ENCODE peak calls at places on chromosomes 1 and 21, in seven cellular contexts. One of them, this sample, is unnamed.

GRCh38 chr21:42225571-42226155 is 6.7 kb downstream of the ABCG1 start:
- DNase-seq in sigmoid colon: peak; percentile 46
- DNase-seq in Panc1: no peak
- DNase-seq in transverse colon: no peak
- DNase-seq in stomach: no peak
- DNase-seq in esophagus muscularis mucosa: no peak
- DNase-seq in endothelial cell of umbilical vein: no peak
- DNase-seq in this sample: no peak

GRCh38 chr1:46394108-46394871 is at the start of gene FAAH:
- DNase-seq in sigmoid colon: peak; percentile 80
- DNase-seq in Panc1: no peak
- DNase-seq in transverse colon: peak; percentile 85
- DNase-seq in stomach: peak; percentile 80
- DNase-seq in esophagus muscularis mucosa: no peak
- DNase-seq in endothelial cell of umbilical vein: no peak
- DNase-seq in this sample: peak; percentile 85

GRCh38 chr1:241846375-241846774 is 1.6 kb upstream of the EXO1 start:
- DNase-seq in sigmoid colon: no peak
- DNase-seq in Panc1: no peak
- DNase-seq in transverse colon: no peak
- DNase-seq in stomach: no peak
- DNase-seq in esophagus muscularis mucosa: no peak
- DNase-seq in endothelial cell of umbilical vein: no peak
- DNase-seq in this sample: no peak

GRCh38 chr1:22163578-22163977 is 20.7 kb upstream of the WNT4 start:
- DNase-seq in sigmoid colon: no peak
- DNase-seq in Panc1: no peak
- DNase-seq in transverse colon: peak; percentile 30
- DNase-seq in stomach: peak; percentile 35
- DNase-seq in esophagus muscularis mucosa: no peak
- DNase-seq in endothelial cell of umbilical vein: no peak
- DNase-seq in this sample: no peak

GRCh38 chr1:82013702-82014101 is 213.0 kb downstream of the ADGRL2 start:
- DNase-seq in sigmoid colon: no peak
- DNase-seq in Panc1: no peak
- DNase-seq in transverse colon: no peak
- DNase-seq in stomach: no peak
- DNase-seq in esophagus muscularis mucosa: no peak
- DNase-seq in endothelial cell of umbilical vein: no peak
- DNase-seq in this sample: no peak

GRCh38 chr1:30660241-30660640 is 63.1 kb downstream of the MATN1 start:
- DNase-seq in sigmoid colon: peak; percentile 18
- DNase-seq in Panc1: no peak
- DNase-seq in transverse colon: no peak
- DNase-seq in stomach: no peak
- DNase-seq in esophagus muscularis mucosa: no peak
- DNase-seq in endothelial cell of umbilical vein: no peak
- DNase-seq in this sample: no peak

GRCh38 chr1:109559995-109560394 is 11.6 kb downstream of the GNAI3 start:
- DNase-seq in sigmoid colon: no peak
- DNase-seq in Panc1: no peak
- DNase-seq in transverse colon: no peak
- DNase-seq in stomach: no peak
- DNase-seq in esophagus muscularis mucosa: no peak
- DNase-seq in endothelial cell of umbilical vein: no peak
- DNase-seq in this sample: no peak

GRCh38 chr1:114428083-114428754 is 82.8 kb downstream of the TRIM33 start:
- DNase-seq in sigmoid colon: no peak
- DNase-seq in Panc1: no peak
- DNase-seq in transverse colon: no peak
- DNase-seq in stomach: no peak
- DNase-seq in esophagus muscularis mucosa: no peak
- DNase-seq in endothelial cell of umbilical vein: peak; percentile 43
- DNase-seq in this sample: no peak

GRCh38 chr1:233959089-233959488 is 54.6 kb downstream of the SLC35F3 start:
- DNase-seq in sigmoid colon: no peak
- DNase-seq in Panc1: no peak
- DNase-seq in transverse colon: no peak
- DNase-seq in stomach: no peak
- DNase-seq in esophagus muscularis mucosa: no peak
- DNase-seq in endothelial cell of umbilical vein: no peak
- DNase-seq in this sample: no peak

GRCh38 chr1:167542109-167543032 is 11.2 kb downstream of the CREG1 start:
- DNase-seq in sigmoid colon: no peak
- DNase-seq in Panc1: no peak
- DNase-seq in transverse colon: no peak
- DNase-seq in stomach: no peak
- DNase-seq in esophagus muscularis mucosa: no peak
- DNase-seq in endothelial cell of umbilical vein: no peak
- DNase-seq in this sample: no peak

GRCh38 chr1:27382950-27383627 is at the start of gene CD164L2:
- DNase-seq in sigmoid colon: no peak
- DNase-seq in Panc1: no peak
- DNase-seq in transverse colon: peak; percentile 85
- DNase-seq in stomach: peak; percentile 85
- DNase-seq in esophagus muscularis mucosa: no peak
- DNase-seq in endothelial cell of umbilical vein: no peak
- DNase-seq in this sample: peak; percentile 91

GRCh38 chr1:153561401-153561985 is 4.2 kb downstream of the S100A2 start:
- DNase-seq in sigmoid colon: peak; percentile 52
- DNase-seq in Panc1: no peak
- DNase-seq in transverse colon: no peak
- DNase-seq in stomach: no peak
- DNase-seq in esophagus muscularis mucosa: no peak
- DNase-seq in endothelial cell of umbilical vein: no peak
- DNase-seq in this sample: no peak

GRCh38 chr1:220487297-220487820 is 40.6 kb upstream of the MARK1 start:
- DNase-seq in sigmoid colon: no peak
- DNase-seq in Panc1: no peak
- DNase-seq in transverse colon: peak; percentile 70
- DNase-seq in stomach: no peak
- DNase-seq in esophagus muscularis mucosa: peak; percentile 75
- DNase-seq in endothelial cell of umbilical vein: peak; percentile 47
- DNase-seq in this sample: peak; percentile 47

GRCh38 chr1:46539968-46540367 is 11.5 kb downstream of the KNCN start:
- DNase-seq in sigmoid colon: no peak
- DNase-seq in Panc1: peak; percentile 13
- DNase-seq in transverse colon: no peak
- DNase-seq in stomach: no peak
- DNase-seq in esophagus muscularis mucosa: no peak
- DNase-seq in endothelial cell of umbilical vein: no peak
- DNase-seq in this sample: no peak

GRCh38 chr1:14970115-14970798 is 183.3 kb upstream of the TMEM51 start:
- DNase-seq in sigmoid colon: peak; percentile 81
- DNase-seq in Panc1: peak; percentile 18
- DNase-seq in transverse colon: peak; percentile 26
- DNase-seq in stomach: peak; percentile 51
- DNase-seq in esophagus muscularis mucosa: no peak
- DNase-seq in endothelial cell of umbilical vein: peak; percentile 39
- DNase-seq in this sample: peak; percentile 65

GRCh38 chr1:53478186-53478585 is 19.0 kb downstream of the DMRTB1 start:
- DNase-seq in sigmoid colon: peak; percentile 21
- DNase-seq in Panc1: no peak
- DNase-seq in transverse colon: no peak
- DNase-seq in stomach: no peak
- DNase-seq in esophagus muscularis mucosa: no peak
- DNase-seq in endothelial cell of umbilical vein: no peak
- DNase-seq in this sample: no peak

GRCh38 chr1:94697839-94698238 is 122.3 kb upstream of the SLC44A3 start:
- DNase-seq in sigmoid colon: no peak
- DNase-seq in Panc1: no peak
- DNase-seq in transverse colon: no peak
- DNase-seq in stomach: no peak
- DNase-seq in esophagus muscularis mucosa: no peak
- DNase-seq in endothelial cell of umbilical vein: no peak
- DNase-seq in this sample: no peak

GRCh38 chr21:27206368-27206982 is 239.6 kb upstream of the ADAMTS5 start:
- DNase-seq in sigmoid colon: no peak
- DNase-seq in Panc1: no peak
- DNase-seq in transverse colon: no peak
- DNase-seq in stomach: no peak
- DNase-seq in esophagus muscularis mucosa: no peak
- DNase-seq in endothelial cell of umbilical vein: no peak
- DNase-seq in this sample: peak; percentile 77

GRCh38 chr1:229753764-229754553 is 127.9 kb downstream of the URB2 start:
- DNase-seq in sigmoid colon: no peak
- DNase-seq in Panc1: no peak
- DNase-seq in transverse colon: peak; percentile 76
- DNase-seq in stomach: peak; percentile 45
- DNase-seq in esophagus muscularis mucosa: no peak
- DNase-seq in endothelial cell of umbilical vein: no peak
- DNase-seq in this sample: no peak

GRCh38 chr1:214404571-214405213 is 123.7 kb downstream of the SMYD2 start:
- DNase-seq in sigmoid colon: no peak
- DNase-seq in Panc1: no peak
- DNase-seq in transverse colon: no peak
- DNase-seq in stomach: no peak
- DNase-seq in esophagus muscularis mucosa: no peak
- DNase-seq in endothelial cell of umbilical vein: peak; percentile 90
- DNase-seq in this sample: peak; percentile 81

DNA sequence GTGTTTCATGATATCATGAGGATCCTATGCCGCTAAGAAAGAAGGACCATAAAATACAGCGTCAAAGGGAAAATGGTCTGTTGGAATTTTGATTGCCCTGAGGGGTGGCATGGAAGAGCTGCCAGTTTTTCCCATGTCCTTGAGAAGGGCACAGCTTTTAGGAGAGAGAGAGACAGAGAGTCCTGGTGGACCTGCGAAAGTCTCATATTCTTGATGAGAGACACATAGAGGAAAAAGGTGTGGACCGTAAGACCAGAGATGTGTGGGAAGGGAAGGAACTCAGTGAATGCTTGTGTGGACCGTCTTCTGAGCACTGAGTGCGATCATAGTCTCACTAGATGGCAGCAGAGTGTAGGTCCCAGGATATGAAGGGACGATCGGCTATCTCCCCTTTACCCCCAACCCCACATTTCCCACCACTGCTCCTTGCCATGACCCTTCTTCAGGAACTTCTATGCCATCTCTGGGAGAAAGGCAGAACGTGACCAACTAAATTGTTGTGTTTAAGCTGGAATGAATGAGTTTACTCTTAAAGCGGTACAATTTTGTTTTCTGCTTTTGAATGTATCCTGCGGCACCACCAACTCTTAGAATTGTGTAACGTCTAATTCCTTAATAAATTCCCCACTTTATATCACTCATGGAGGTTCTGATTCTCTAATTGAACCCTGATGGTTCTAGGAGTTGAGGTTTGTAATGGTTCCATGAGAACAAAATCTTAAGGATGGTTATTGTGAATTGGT is 117.7 kb downstream of the CTH start:
- DNase-seq in sigmoid colon: no peak
- DNase-seq in Panc1: peak; percentile 13
- DNase-seq in transverse colon: no peak
- DNase-seq in stomach: no peak
- DNase-seq in esophagus muscularis mucosa: no peak
- DNase-seq in endothelial cell of umbilical vein: peak; percentile 26
- DNase-seq in this sample: peak; percentile 80
- TF ChIP-seq POLR2AphosphoS5 in sigmoid colon: no peak
- TF ChIP-seq POLR2AphosphoS5 in Panc1: no peak
- TF ChIP-seq POLR2AphosphoS5 in transverse colon: no peak
- TF ChIP-seq POLR2AphosphoS5 in stomach: no peak
- TF ChIP-seq POLR2AphosphoS5 in esophagus muscularis mucosa: no peak
- TF ChIP-seq POLR2AphosphoS5 in endothelial cell of umbilical vein: no peak
- TF ChIP-seq POLR2AphosphoS5 in this sample: no peak

GRCh38 chr1:60035925-60036324 is 37.6 kb downstream of the C1orf87 start:
- DNase-seq in sigmoid colon: no peak
- DNase-seq in Panc1: no peak
- DNase-seq in transverse colon: no peak
- DNase-seq in stomach: no peak
- DNase-seq in esophagus muscularis mucosa: no peak
- DNase-seq in endothelial cell of umbilical vein: no peak
- DNase-seq in this sample: no peak
- TF ChIP-seq CTCF in sigmoid colon: no peak
- TF ChIP-seq CTCF in Panc1: no peak
- TF ChIP-seq CTCF in transverse colon: no peak
- TF ChIP-seq CTCF in stomach: no peak
- TF ChIP-seq CTCF in esophagus muscularis mucosa: no peak
- TF ChIP-seq CTCF in endothelial cell of umbilical vein: no peak
- TF ChIP-seq CTCF in this sample: no peak

DNA sequence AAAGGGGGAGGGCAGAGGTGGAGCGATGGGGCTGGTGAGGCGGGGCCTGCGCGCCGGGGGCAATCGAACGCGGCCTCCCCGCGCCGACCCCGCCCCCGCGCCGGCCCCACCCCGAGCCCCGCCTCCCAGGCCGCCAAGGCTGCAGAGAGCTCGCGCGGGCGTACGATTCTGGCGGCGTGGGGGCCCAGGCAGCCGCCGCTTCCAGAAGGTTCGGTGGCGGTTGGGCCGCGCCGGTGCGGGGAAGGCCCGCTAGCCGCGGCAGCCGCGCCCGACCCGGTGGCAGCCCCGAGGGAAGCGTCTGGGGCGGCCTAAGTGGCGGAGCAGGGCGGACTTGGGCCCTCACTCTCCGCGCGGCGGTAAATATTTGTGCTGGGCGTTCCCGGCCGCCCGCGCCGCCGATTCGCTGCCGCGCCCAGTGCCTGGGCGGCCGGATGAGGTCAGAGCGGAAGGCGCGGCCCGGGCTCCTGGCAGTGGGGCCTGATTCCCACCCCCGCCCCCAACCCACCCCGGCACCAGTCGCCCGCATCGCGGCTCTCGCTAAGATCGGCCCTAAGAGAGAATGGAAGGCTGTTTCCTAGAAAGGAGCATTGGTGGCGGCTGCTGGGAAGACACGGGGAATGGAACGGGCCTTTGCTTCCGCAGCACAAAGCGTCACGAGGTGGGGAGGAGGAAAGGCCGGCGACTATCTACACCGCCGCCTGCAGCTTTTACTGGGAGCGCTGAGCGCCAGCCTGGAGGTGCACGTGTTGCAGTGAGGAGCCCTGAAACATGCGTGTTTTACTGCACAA is at the start of gene ACOT7:
- DNase-seq in sigmoid colon: peak; percentile 92
- DNase-seq in Panc1: no peak
- DNase-seq in transverse colon: peak; percentile 92
- DNase-seq in stomach: peak; percentile 90
- DNase-seq in esophagus muscularis mucosa: peak; percentile 96
- DNase-seq in endothelial cell of umbilical vein: peak; percentile 89
- DNase-seq in this sample: peak; percentile 94
- TF ChIP-seq POLR2AphosphoS5 in sigmoid colon: peak; percentile 29
- TF ChIP-seq POLR2AphosphoS5 in Panc1: peak; percentile 53
- TF ChIP-seq POLR2AphosphoS5 in transverse colon: no peak
- TF ChIP-seq POLR2AphosphoS5 in stomach: peak; percentile 35
- TF ChIP-seq POLR2AphosphoS5 in esophagus muscularis mucosa: peak; percentile 40
- TF ChIP-seq POLR2AphosphoS5 in endothelial cell of umbilical vein: peak; percentile 49
- TF ChIP-seq POLR2AphosphoS5 in this sample: peak; percentile 64

DNA sequence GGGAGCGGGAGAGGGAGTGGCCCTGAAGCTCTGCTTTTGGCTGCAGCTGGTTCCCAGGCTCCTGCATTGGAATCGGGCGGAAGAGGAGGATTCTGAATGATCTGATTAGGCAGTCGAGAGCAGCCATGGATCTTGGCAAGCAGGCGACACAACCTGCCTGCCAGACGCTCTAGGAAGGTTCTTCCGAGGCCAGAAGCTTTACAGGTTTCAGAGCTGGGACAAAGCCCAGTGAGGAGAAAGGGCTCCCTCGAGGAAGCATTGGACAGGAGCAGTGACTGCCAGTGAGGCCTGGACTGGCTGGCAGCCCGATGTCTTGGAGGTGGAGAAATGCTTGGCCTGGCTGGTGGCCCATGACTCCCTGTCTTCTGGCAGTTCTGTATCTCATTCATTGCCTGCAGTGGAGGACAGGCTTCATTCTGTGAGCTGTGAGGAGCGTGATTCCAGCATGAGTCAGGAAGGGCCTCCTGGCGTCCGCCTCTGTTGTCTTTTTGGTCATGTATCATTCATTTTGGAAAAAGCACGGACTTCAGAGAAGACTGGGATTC is 132.7 kb upstream of the IPO9 start:
- DNase-seq in sigmoid colon: peak; percentile 96
- DNase-seq in Panc1: peak; percentile 61
- DNase-seq in transverse colon: peak; percentile 55
- DNase-seq in stomach: peak; percentile 88
- DNase-seq in esophagus muscularis mucosa: peak; percentile 96
- DNase-seq in endothelial cell of umbilical vein: no peak
- DNase-seq in this sample: no peak
- TF ChIP-seq CTCF in sigmoid colon: no peak
- TF ChIP-seq CTCF in Panc1: no peak
- TF ChIP-seq CTCF in transverse colon: no peak
- TF ChIP-seq CTCF in stomach: no peak
- TF ChIP-seq CTCF in esophagus muscularis mucosa: no peak
- TF ChIP-seq CTCF in endothelial cell of umbilical vein: no peak
- TF ChIP-seq CTCF in this sample: no peak